ENCODE peak calls at places on chromosome 9, in five cellular contexts. E is A549, R is IMR-90, I is stomach, Q is testis. B is an unnamed sample.

GRCh38 chr9:33375841-33376321 is 26.5 kb downstream of the AQP7 start:
- DNase-seq in I (no peak), R (no peak), E (no peak), Q (peak; percentile 73), B (no peak)

GRCh38 chr9:95078934-95079333 is 238.6 kb downstream of the FANCC start:
- DNase-seq in E (no peak), R (no peak), I (peak; percentile 76), Q (no peak), B (no peak)

GRCh38 chr9:38644601-38645000 is 24.2 kb upstream of the ANKRD18A start:
- DNase-seq in Q (no peak), R (no peak), E (no peak), I (no peak), B (no peak)

GRCh38 chr9:98144076-98144475 is 25.1 kb upstream of the TRIM14 start:
- DNase-seq in I (peak; percentile 48), R (no peak), Q (no peak), E (no peak), B (no peak)

GRCh38 chr9:131483319-131484050 is 19.2 kb upstream of the POMT1 start:
- DNase-seq in I (no peak), Q (no peak), R (no peak), E (no peak), B (no peak)

GRCh38 chr9:72524820-72525539 is 3.6 kb downstream of the TMC1 start:
- DNase-seq in R (peak; percentile 100), E (peak; percentile 74), I (peak; percentile 70), Q (no peak), B (peak; percentile 12)

GRCh38 chr9:93238953-93239352 is 55.0 kb downstream of the WNK2 start:
- DNase-seq in E (no peak), I (no peak), R (no peak), Q (no peak), B (no peak)

GRCh38 chr9:104914458-104914857 is 13.5 kb downstream of the ABCA1 start:
- DNase-seq in R (no peak), I (no peak), E (no peak), Q (no peak), B (no peak)

GRCh38 chr9:21964925-21965385 is 29.2 kb downstream of the CDKN2A start:
- DNase-seq in R (no peak), E (no peak), I (peak; percentile 38), Q (no peak), B (peak; percentile 41)

GRCh38 chr9:76521244-76521673 is 62.3 kb downstream of the GCNT1 start:
- DNase-seq in R (no peak), E (no peak), Q (no peak), I (no peak), B (no peak)

GRCh38 chr9:89234186-89234585 is 55.6 kb upstream of the SHC3 start:
- DNase-seq in Q (no peak), R (no peak), E (no peak), I (no peak), B (no peak)

GRCh38 chr9:89236955-89237573 is 58.4 kb upstream of the SHC3 start:
- DNase-seq in I (no peak), R (no peak), E (no peak), Q (no peak), B (no peak)

DNA sequence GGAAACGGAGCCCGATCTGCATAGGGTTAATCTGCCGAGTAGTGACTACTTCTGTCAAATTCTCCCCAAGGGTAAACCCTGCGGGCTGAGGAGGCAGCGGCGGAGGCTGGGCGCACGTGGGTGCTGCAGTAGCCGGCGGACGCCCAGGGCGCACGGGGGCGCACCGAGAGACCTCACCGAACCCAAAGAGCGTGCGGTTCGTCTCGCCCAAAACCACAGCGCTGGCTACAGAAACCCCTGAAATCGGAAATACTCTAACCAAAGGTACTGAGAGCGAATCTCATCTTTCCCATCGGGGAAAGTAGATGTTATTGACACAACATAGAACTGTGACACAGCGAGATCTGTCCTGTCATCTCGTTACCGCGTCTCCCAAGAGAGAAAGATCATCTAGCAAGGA is 56.0 kb upstream of the SHC3 start:
- DNase-seq in I (no peak), R (peak; percentile 13), E (peak; percentile 22), Q (no peak), B (peak; percentile 11)
- TF ChIP-seq POLR2A in I (no peak), R (no peak), E (no peak), Q (no peak), B (no peak)

DNA sequence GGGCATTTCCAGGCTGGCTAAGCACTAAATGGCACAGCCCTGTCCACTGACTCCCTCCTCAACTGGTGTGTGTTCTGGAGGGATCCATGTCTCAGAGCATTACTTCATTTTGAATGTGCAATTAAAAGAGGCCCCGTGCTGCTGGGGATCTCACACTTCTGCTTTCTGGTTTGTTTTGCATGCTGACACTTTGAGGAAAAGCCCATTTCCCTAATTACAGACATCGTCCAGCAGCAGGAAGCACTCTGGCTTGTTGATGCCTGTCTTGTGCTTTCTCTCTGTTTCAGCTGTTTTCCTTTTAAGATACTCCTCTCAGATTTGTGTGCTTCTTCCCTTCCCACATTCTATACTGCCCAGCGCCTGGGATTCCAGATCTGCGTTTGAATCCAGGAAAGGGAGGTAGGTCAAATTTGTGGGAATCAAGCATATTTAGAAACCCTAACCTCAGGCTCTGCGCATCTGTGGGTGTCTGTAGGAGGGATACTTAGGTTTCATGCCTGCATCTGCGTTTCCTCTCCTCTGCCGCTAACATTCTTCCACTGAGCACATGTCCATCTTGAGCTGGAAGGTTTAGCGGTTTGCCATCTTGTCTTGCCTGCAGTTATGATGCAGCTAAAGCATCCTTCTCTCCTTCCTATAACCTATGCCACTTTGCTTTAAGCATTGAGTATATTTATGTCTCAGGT is 25.7 kb downstream of the SYK start:
- DNase-seq in E (no peak), I (no peak), R (no peak), Q (no peak), B (no peak)
- TF ChIP-seq POLR2A in E (no peak), I (no peak), R (no peak), Q (no peak), B (no peak)

GRCh38 chr9:120875643-120875953 is 1.4 kb downstream of the PHF19 start:
- DNase-seq in I (no peak), Q (no peak), E (no peak), R (no peak), B (no peak)

GRCh38 chr9:120874226-120874839 is 2.7 kb downstream of the PHF19 start:
- DNase-seq in Q (no peak), R (no peak), E (no peak), I (no peak), B (no peak)

GRCh38 chr9:120872775-120873502 is 4.0 kb downstream of the PHF19 start:
- DNase-seq in E (no peak), R (no peak), Q (no peak), I (no peak), B (no peak)

GRCh38 chr9:120874861-120875565 is 2.0 kb downstream of the PHF19 start:
- DNase-seq in Q (no peak), R (no peak), E (no peak), I (no peak), B (peak; percentile 35)

GRCh38 chr9:120873512-120873911 is 3.5 kb downstream of the PHF19 start:
- DNase-seq in I (no peak), E (peak; percentile 62), R (no peak), Q (no peak), B (no peak)
- TF ChIP-seq POLR2A in I (no peak), E (no peak), R (no peak), Q (no peak), B (no peak)

GRCh38 chr9:101087426-101087825 is 58.9 kb downstream of the PLPPR1 start:
- DNase-seq in I (no peak), R (no peak), Q (no peak), E (no peak), B (no peak)
- TF ChIP-seq POLR2A in I (no peak), R (no peak), Q (no peak), E (no peak), B (no peak)

DNA sequence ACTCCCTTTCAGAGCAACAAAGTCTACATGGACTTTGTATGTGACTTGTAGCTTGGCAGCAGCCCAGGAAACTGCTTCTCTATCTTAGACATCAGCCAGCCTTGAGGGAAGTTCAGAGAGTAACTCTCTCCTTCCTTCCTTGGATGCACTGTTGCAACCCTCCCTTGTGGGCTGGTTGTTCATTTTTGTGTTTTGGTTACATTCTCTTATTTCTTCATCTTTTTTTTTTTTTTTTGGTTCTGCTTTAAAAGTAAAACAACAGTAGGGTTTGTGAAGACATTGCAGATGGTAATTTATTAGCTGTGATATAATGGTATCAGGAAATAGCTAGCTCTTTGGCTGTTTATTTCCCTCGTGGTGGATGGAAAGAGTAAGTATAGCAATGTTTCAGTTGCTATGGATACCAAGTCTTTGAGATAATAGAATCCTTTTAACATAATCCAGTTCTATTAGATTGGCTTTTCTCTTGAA is 97.9 kb upstream of the MAMDC2 start:
- DNase-seq in E (no peak), R (peak; percentile 85), Q (peak; percentile 23), I (peak; percentile 28), B (no peak)
- TF ChIP-seq POLR2A in E (no peak), R (no peak), Q (no peak), I (no peak), B (no peak)

GRCh38 chr9:135500525-135501260 is at the start of gene MRPS2:
- DNase-seq in E (peak; percentile 86), R (peak; percentile 81), I (peak; percentile 89), Q (peak; percentile 88), B (peak; percentile 93)
- TF ChIP-seq POLR2A in E (peak; percentile 83), R (no peak), I (no peak), Q (no peak), B (peak; percentile 65)

DNA sequence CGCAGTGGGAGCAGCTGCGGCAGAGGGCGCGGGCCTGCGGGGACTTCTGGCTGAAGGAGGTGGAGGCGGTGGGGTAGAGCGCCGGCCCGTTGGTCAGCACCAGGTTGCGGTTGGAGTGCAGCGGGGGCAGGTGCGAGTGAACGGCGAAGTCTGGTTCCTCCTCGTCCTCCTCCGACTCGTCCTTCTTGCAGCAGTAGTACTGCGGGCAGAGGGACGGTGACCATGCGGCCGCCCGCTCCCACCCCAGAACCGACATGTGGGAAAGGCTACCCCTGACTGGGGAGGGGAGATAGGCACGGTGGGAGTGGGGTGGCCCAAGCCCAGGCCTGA is 30.0 kb downstream of the FAM163B start:
- DNase-seq in E (no peak), Q (no peak), I (no peak), R (no peak), B (no peak)
- TF ChIP-seq POLR2A in E (no peak), Q (no peak), I (no peak), R (no peak), B (no peak)

GRCh38 chr9:114350636-114351396 is 21.1 kb downstream of the ORM2 start:
- DNase-seq in E (no peak), R (no peak), Q (no peak), I (no peak), B (no peak)

GRCh38 chr9:114347675-114348074 is 18.0 kb downstream of the ORM2 start:
- DNase-seq in E (no peak), Q (no peak), I (no peak), R (no peak), B (no peak)

GRCh38 chr9:114349713-114350480 is 20.2 kb downstream of the ORM2 start:
- DNase-seq in Q (no peak), R (no peak), E (no peak), I (no peak), B (no peak)

GRCh38 chr9:114348261-114348905 is 18.7 kb downstream of the ORM2 start:
- DNase-seq in I (no peak), E (no peak), Q (no peak), R (no peak), B (no peak)

DNA sequence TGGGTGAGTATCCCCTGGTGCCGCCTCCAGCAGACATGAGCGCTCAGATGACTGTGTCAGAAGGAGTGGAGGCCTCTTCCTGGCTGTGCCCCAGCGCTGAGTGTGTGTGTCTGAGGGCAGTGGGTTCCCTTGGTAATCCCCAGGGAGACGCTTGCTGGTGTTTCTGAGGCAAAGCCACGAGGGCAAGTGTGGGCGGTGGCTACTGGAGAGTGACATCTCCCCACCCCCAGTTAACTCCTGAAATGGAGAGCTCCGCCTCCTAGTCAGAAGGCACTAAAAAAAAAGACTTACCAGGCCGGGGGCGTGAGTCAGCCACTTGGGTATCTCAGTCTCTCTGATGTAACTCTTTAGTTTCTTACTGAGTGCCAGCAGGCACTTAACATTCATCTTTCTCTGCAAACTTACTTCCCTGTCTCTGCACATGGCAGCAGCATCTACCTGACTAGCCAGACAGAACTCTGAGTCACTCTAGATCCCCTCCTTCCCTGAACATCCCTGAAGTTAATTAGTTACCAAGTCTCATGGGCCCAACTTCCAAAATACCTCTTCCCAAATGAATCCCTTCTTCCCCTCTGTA is 19.3 kb downstream of the ORM2 start:
- DNase-seq in R (peak; percentile 99), I (no peak), E (peak; percentile 82), Q (peak; percentile 48), B (peak; percentile 74)
- TF ChIP-seq POLR2A in R (no peak), I (no peak), E (no peak), Q (no peak), B (no peak)